ENCODE peak calls at places on chromosomes 12 and 14, in ten cellular contexts. V is lower leg skin, P is suprapubic skin, N is ovary, S is Peyer's patch, E is H1, A is HCT116, C is vagina, Y is adrenal gland, D is upper lobe of left lung. O is an unnamed sample.

GRCh38 chr12:84730561-84731162 is 181.9 kb downstream of the SLC6A15 start:
- DNase-seq in S (no peak), V (no peak), C (no peak), Y (no peak), P (no peak), A (no peak), N (no peak), E (no peak), D (no peak), O (no peak)

GRCh38 chr14:89466939-89467338 is 49.9 kb upstream of the FOXN3 start:
- DNase-seq in D (no peak), C (no peak), N (no peak), V (peak; percentile 89), A (no peak), S (no peak), Y (no peak), P (peak; percentile 68), E (no peak), O (no peak)

GRCh38 chr14:57060276-57060956 is 208.3 kb downstream of the EXOC5 start:
- DNase-seq in P (no peak), V (no peak), Y (no peak), C (no peak), N (no peak), E (no peak), A (no peak), D (no peak), S (no peak), O (no peak)

GRCh38 chr12:13891902-13892301 is 89.5 kb downstream of the GRIN2B start:
- DNase-seq in V (no peak), P (no peak), N (no peak), C (no peak), Y (no peak), D (no peak), S (no peak), A (no peak), E (no peak), O (no peak)

GRCh38 chr14:104423715-104424405 is 155.7 kb upstream of the C14orf180 start:
- DNase-seq in Y (peak; percentile 31), E (peak; percentile 41), D (no peak), S (no peak), A (no peak), P (peak; percentile 55), N (no peak), C (peak; percentile 79), V (peak; percentile 80), O (no peak)

GRCh38 chr12:76999157-76999556 is 66.2 kb downstream of the E2F7 start:
- DNase-seq in P (no peak), D (no peak), C (no peak), A (no peak), S (no peak), Y (no peak), E (no peak), V (no peak), N (no peak), O (no peak)

GRCh38 chr12:88310069-88310468 is 168.0 kb downstream of the TMTC3 start:
- DNase-seq in C (no peak), V (no peak), E (no peak), S (no peak), P (no peak), D (no peak), A (no peak), Y (no peak), N (no peak), O (no peak)

GRCh38 chr14:95614335-95614734 is 71.9 kb upstream of the TCL1B start:
- DNase-seq in D (no peak), C (no peak), S (no peak), V (no peak), E (no peak), Y (no peak), P (no peak), N (no peak), A (no peak), O (no peak)

GRCh38 chr12:31118347-31118830 is 44.7 kb downstream of the DDX11 start:
- DNase-seq in N (peak; percentile 52), A (no peak), V (peak; percentile 85), D (no peak), P (peak; percentile 68), S (peak; percentile 57), E (peak; percentile 61), Y (no peak), C (no peak), O (no peak)

GRCh38 chr14:94045563-94046345 is 19.6 kb downstream of the OTUB2 start:
- DNase-seq in P (peak; percentile 52), S (peak; percentile 37), V (peak; percentile 80), Y (peak; percentile 54), C (no peak), N (no peak), A (no peak), D (no peak), E (no peak), O (no peak)

GRCh38 chr12:51898937-51899336 is 8.4 kb upstream of the ACVRL1 start:
- DNase-seq in V (peak; percentile 66), E (no peak), C (no peak), N (no peak), A (no peak), P (no peak), S (peak; percentile 42), Y (no peak), D (no peak), O (no peak)

GRCh38 chr14:91877376-91877775 is 10.0 kb upstream of the TC2N start:
- DNase-seq in N (no peak), V (no peak), S (no peak), C (no peak), Y (no peak), P (no peak), D (no peak), A (no peak), E (no peak), O (no peak)

GRCh38 chr14:91873476-91874265 is 6.3 kb upstream of the TC2N start:
- DNase-seq in C (no peak), P (no peak), N (no peak), D (peak; percentile 44), Y (no peak), S (peak; percentile 90), V (no peak), A (no peak), E (no peak), O (peak; percentile 14)

GRCh38 chr14:91878274-91878673 is 10.9 kb upstream of the TC2N start:
- DNase-seq in S (no peak), V (no peak), C (no peak), D (no peak), Y (no peak), N (no peak), E (no peak), A (no peak), P (no peak), O (no peak)

GRCh38 chr14:91876492-91876891 is 9.2 kb upstream of the TC2N start:
- DNase-seq in N (no peak), C (no peak), Y (no peak), P (no peak), V (no peak), D (no peak), S (no peak), E (no peak), A (no peak), O (no peak)

DNA sequence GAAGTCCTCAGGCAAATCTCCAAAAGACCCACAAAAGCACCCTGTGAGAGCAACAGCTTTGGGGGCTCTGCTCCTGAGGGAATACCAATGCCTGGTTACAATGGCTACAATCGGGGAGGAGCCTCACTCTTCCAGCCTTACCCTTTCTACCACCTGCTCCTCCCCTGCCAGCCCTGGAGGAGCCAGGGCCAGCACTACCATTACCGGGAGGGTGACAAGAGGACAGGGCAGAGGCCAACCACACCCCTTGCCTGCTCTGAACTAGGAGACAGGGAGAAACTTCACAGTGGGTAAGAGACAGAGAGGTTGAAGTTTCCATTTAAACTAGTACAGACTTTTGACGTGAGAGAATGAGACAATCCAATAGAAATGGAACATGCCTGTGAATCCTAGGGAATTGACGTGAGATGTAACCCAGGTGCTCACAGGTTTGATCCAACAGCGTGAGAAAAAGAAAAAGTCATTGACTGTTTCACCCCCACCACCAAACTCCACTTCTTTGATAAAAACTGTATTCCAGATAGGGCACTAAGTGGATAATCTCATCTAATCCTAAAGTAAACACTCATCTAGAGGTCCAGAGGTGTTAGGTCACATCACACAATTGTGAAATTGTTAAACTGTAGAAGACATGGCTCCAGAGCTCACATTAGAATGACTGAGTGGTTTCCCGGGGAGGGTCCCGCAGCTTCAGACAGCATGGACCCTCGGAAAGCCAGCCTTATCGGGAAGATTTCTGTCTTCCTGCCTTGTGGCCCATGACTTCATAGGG is 8.4 kb upstream of the TC2N start:
- DNase-seq in P (no peak), S (peak; percentile 81), Y (no peak), C (no peak), D (no peak), A (no peak), E (no peak), N (no peak), V (no peak), O (no peak)
- TF ChIP-seq POLR2A in P (no peak), S (peak; percentile 30), Y (no peak), C (no peak), D (no peak), A (no peak), E (no peak), N (no peak), V (no peak), O (no peak)

GRCh38 chr12:73072214-73072613 is 800.0 kb downstream of the TRHDE start:
- DNase-seq in N (no peak), S (no peak), A (no peak), Y (no peak), E (no peak), D (no peak), V (no peak), C (no peak), P (no peak), O (no peak)
- TF ChIP-seq POLR2A in N (no peak), S (no peak), A (no peak), Y (no peak), E (no peak), D (no peak), V (no peak), C (no peak), P (no peak), O (no peak)

DNA sequence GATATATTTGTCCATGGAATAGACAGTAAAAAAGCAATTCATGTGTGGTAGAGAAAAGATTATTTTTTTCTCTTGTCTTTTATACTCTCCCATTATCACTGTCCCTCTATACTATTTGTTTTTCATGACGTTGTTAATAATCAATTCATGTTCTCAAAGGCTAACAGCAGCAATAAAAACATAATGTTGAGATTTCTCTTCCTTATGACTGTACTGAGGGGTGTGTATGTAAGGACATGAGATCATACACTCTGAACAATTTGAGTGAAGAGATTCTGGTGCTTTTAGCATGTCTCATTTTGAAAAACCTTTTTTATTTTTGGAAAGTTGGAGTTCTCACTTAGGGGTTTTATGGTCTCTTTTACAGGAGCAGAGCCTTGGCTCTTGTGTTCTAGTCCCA is 3.8 kb upstream of the TSPAN8 start:
- DNase-seq in N (no peak), V (no peak), P (no peak), Y (no peak), C (no peak), S (no peak), A (no peak), E (no peak), D (no peak), O (no peak)
- TF ChIP-seq POLR2A in N (no peak), V (no peak), P (no peak), Y (no peak), C (no peak), S (peak; percentile 54), A (no peak), E (no peak), D (no peak), O (no peak)

GRCh38 chr12:124567035-124567672 is at the start of gene NCOR2:
- DNase-seq in A (no peak), E (peak; percentile 72), V (no peak), S (no peak), D (no peak), P (peak; percentile 67), N (peak; percentile 53), C (no peak), Y (no peak), O (no peak)
- TF ChIP-seq POLR2A in A (no peak), E (no peak), V (no peak), S (no peak), D (no peak), P (no peak), N (no peak), C (no peak), Y (no peak), O (no peak)

GRCh38 chr14:100031506-100032281 is 33.5 kb upstream of the EVL start:
- DNase-seq in E (no peak), P (peak; percentile 72), S (no peak), C (no peak), V (no peak), Y (peak; percentile 85), D (peak; percentile 59), N (peak; percentile 62), A (peak; percentile 71), O (no peak)
- TF ChIP-seq POLR2A in E (no peak), P (no peak), S (no peak), C (no peak), V (no peak), Y (peak; percentile 71), D (peak; percentile 12), N (no peak), A (no peak), O (no peak)

O was measured in esophagus squamous epithelium.